ENCODE peak calls at places on chromosome 6, in four cellular contexts. F, E, W and B are unnamed samples.

GRCh38 chr6:140438346-140438735 is 1063.9 kb upstream of the CITED2 start:
- DNase-seq in F (peak; percentile 29), W (no peak), E (no peak), B (no peak)

GRCh38 chr6:6993503-6994237 is 114.1 kb upstream of the RREB1 start:
- DNase-seq in E (peak; percentile 32), F (no peak), W (no peak), B (no peak)

GRCh38 chr6:135759831-135760230 is 91.7 kb upstream of the PDE7B start:
- DNase-seq in W (no peak), E (no peak), F (peak; percentile 41), B (no peak)

GRCh38 chr6:96836579-96837137 is 619 bp downstream of the GPR63 start:
- DNase-seq in W (no peak), E (peak; percentile 39), F (peak; percentile 4), B (peak; percentile 12)

GRCh38 chr6:44062771-44063560 is 64.3 kb downstream of the MRPL14 start:
- DNase-seq in E (no peak), F (no peak), W (peak; percentile 95), B (no peak)

GRCh38 chr6:39850897-39851296 is 58.7 kb downstream of the DAAM2 start:
- DNase-seq in W (no peak), E (peak; percentile 50), F (peak; percentile 7), B (no peak)

GRCh38 chr6:144349690-144350132 is 64.6 kb downstream of the UTRN start:
- DNase-seq in W (no peak), F (peak; percentile 53), E (no peak), B (no peak)

GRCh38 chr6:148367418-148368024 is 24.9 kb downstream of the SASH1 start:
- DNase-seq in E (peak; percentile 85), W (no peak), F (peak; percentile 75), B (no peak)

GRCh38 chr6:154408906-154409500 is 52.4 kb upstream of the IPCEF1 start:
- DNase-seq in E (peak; percentile 36), F (peak; percentile 66), W (no peak), B (no peak)

GRCh38 chr6:73746776-73747175 is 50.8 kb downstream of the CD109 start:
- DNase-seq in F (peak; percentile 52), E (no peak), W (no peak), B (no peak)

GRCh38 chr6:77624468-77624867 is 28.4 kb upstream of the MEI4 start:
- DNase-seq in E (no peak), F (no peak), W (no peak), B (no peak)

GRCh38 chr6:42914546-42914945 is 1.3 kb upstream of the PTCRA start:
- DNase-seq in E (no peak), W (no peak), F (no peak), B (no peak)

GRCh38 chr6:75268121-75268987 is 16.2 kb downstream of the TMEM30A start:
- DNase-seq in W (no peak), E (peak; percentile 62), F (peak; percentile 54), B (no peak)

GRCh38 chr6:85449388-85449817 is 480 bp upstream of the NT5E start:
- DNase-seq in E (peak; percentile 85), W (no peak), F (peak; percentile 85), B (peak; percentile 24)

GRCh38 chr6:26105842-26106241 is 18.6 kb downstream of the HFE start:
- DNase-seq in E (no peak), W (no peak), F (peak; percentile 77), B (no peak)

GRCh38 chr6:28496099-28496779 is 19.4 kb downstream of the GPX6 start:
- DNase-seq in W (no peak), F (no peak), E (peak; percentile 2), B (no peak)

GRCh38 chr6:33375143-33375649 is 16.4 kb upstream of the KIFC1 start:
- DNase-seq in F (peak; percentile 84), W (no peak), E (peak; percentile 77), B (no peak)
- H2AFZ ChIP-seq in F (no peak overlapping the region), W (no peak overlapping the region), E (no peak overlapping the region), B (no peak overlapping the region)

GRCh38 chr6:30749554-30750378 is 5.4 kb upstream of the IER3 start:
- DNase-seq in E (no peak), W (no peak), F (no peak), B (no peak)

GRCh38 chr6:30752164-30752927 is 8.0 kb upstream of the IER3 start:
- DNase-seq in F (peak; percentile 100), W (no peak), E (peak; percentile 100), B (no peak)

GRCh38 chr6:30748301-30748769 is 4.0 kb upstream of the IER3 start:
- DNase-seq in E (peak; percentile 67), W (no peak), F (peak; percentile 52), B (no peak)

GRCh38 chr6:30748851-30749540 is 4.6 kb upstream of the IER3 start:
- DNase-seq in W (no peak), F (peak; percentile 48), E (peak; percentile 41), B (no peak)

DNA sequence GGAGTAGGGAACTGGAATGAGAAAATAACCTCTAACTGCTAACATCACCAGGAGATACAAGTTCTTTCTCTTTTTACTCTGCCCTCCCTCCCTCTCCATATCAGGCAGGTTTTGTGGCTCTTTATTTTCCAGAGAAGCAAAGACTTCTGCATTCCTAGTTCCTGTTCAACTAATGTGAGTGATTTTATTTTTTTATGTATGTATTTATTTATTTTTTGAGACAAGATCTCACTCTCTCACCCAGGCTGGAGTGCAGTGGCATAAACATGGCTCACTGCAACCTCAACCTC is 6.0 kb upstream of the IER3 start:
- DNase-seq in E (no peak), W (no peak), F (no peak), B (no peak)
- H3K9ac ChIP-seq in E (no peak overlapping the region), W (no peak overlapping the region), F (peak overlapping the region; percentile 20), B (no peak overlapping the region)

GRCh38 chr6:130996635-130997034 is 66.4 kb downstream of the EPB41L2 start:
- DNase-seq in E (no peak), F (no peak), W (no peak), B (no peak)
- H2BK15ac ChIP-seq in E (no peak overlapping the region), F (no peak overlapping the region), W (no peak overlapping the region), B (no peak overlapping the region)

GRCh38 chr6:116389357-116389756 is 18.6 kb downstream of the DSE start:
- DNase-seq in F (no peak), E (no peak), W (no peak), B (no peak)

GRCh38 chr6:116393430-116393829 is 22.7 kb downstream of the DSE start:
- DNase-seq in W (no peak), F (no peak), E (no peak), B (no peak)

GRCh38 chr6:116390571-116390970 is 19.8 kb downstream of the DSE start:
- DNase-seq in E (no peak), F (no peak), W (no peak), B (no peak)

GRCh38 chr6:116395647-116396046 is 24.9 kb downstream of the DSE start:
- DNase-seq in E (no peak), W (no peak), F (no peak), B (no peak)

DNA sequence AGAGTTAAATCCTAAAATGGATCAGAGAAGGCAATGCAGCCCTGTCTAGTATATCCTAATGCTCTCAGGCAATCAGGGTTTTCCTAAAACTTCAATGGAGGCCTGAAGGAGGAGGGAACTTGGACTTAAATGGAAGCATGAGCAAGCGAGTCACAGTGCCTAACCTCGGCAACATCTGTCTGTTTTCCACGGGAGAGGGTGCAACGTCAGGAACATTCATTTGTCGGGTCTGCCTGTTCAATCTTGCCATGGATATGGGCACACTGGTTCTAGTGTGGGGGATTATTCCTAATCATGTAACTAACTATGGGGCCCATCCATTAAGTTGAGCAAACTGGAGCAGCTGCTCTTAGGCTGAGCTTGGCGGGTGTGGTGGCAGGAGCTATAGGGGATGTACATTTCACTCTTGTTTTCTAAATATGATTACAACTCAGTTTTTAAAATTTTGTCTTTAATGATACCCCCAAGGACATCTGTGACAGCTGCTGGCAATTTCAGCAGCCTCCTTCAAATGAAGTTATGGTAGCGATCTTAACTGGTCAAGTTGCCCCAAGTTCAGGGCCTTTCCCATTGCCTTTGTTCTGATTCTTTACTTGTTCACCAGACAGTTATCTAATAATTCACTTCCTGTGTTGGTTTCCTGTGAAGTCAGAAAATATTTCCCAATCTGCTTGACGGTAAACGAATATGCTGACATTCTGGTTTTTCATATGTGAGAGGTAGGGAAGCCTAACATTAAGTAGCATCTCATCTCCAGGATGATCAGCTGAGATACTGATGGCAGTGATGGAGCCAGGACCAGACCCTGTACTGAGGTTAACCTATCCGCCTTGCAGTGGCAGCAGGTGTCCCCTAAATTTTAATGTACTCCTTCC is 21.6 kb downstream of the DSE start:
- DNase-seq in F (peak; percentile 38), W (no peak), E (peak; percentile 45), B (no peak)
- H2AFZ ChIP-seq in F (no peak overlapping the region), W (no peak overlapping the region), E (no peak overlapping the region), B (no peak overlapping the region)

DNA sequence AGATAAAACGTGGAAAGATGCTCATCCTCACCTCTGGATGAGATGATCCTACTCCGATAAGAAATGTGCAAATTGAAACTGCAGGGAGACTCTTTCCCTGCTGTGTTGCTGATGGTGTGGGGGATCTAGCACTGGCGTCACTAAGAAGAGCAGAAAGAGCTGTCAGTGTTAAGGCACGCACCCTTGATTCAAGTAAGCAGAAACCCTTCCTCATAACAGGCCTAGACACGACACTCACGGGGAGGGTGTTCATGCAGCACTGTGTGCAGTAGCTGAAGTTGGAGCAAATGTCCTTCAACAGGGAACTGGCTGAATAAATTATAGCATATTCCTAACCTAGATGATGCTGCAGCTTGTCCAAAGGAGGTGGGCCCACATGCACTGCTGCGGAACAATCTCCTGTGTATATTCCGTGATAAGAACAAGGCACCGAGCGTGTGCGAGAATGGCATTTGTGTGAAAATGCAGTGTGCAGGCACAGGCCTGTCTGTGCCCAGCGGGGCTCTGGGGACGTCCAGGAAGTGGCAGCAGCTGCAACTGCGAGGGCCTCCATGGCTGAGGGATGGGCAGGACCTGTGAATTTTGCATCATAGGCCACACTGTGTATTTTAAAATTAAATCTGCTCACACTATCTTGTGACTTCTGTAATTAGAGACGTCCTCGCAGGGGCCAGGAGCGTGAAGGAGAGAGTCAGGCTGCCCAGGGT is 64.0 kb downstream of the TCP11 start:
- DNase-seq in F (no peak), E (no peak), W (no peak), B (no peak)
- H3K9ac ChIP-seq in F (no peak overlapping the region), E (no peak overlapping the region), W (no peak overlapping the region), B (no peak overlapping the region)

GRCh38 chr6:157227202-157228166 is 95.8 kb downstream of the TMEM242 start:
- DNase-seq in W (no peak), F (no peak), E (no peak), B (no peak)

GRCh38 chr6:157224957-157225574 is 98.3 kb downstream of the TMEM242 start:
- DNase-seq in F (no peak), E (no peak), W (no peak), B (no peak)

GRCh38 chr6:157226026-157226639 is 97.2 kb downstream of the TMEM242 start:
- DNase-seq in E (peak; percentile 52), W (no peak), F (peak; percentile 39), B (no peak)

GRCh38 chr6:157225575-157225995 is 97.7 kb downstream of the TMEM242 start:
- DNase-seq in W (peak; percentile 39), F (no peak), E (no peak), B (no peak)

GRCh38 chr6:157226761-157227160 is 96.6 kb downstream of the TMEM242 start:
- DNase-seq in W (peak; percentile 45), E (no peak), F (no peak), B (no peak)
- H2BK15ac ChIP-seq in W (no peak overlapping the region), E (no peak overlapping the region), F (no peak overlapping the region), B (no peak overlapping the region)